ENCODE peak calls at places on chromosomes 12 and 14, in eight cellular contexts. One of them, this sample, is unnamed.

GRCh38 chr12:72267974-72268373 is 4.2 kb upstream of the TRHDE start:
- DNase-seq in HepG2: no peak
- DNase-seq in fibroblast of mammary gland: peak
- DNase-seq in spleen: no peak
- DNase-seq in fibroblast of the aortic adventitia: no peak
- DNase-seq in OCI-LY7: peak
- DNase-seq in ovary: peak
- DNase-seq in testis: no peak
- DNase-seq in this sample: no peak

GRCh38 chr14:69586420-69586819 is 11.7 kb upstream of the CCDC177 start:
- DNase-seq in HepG2: no peak
- DNase-seq in fibroblast of mammary gland: peak
- DNase-seq in spleen: no peak
- DNase-seq in fibroblast of the aortic adventitia: peak
- DNase-seq in OCI-LY7: no peak
- DNase-seq in ovary: no peak
- DNase-seq in testis: no peak
- DNase-seq in this sample: no peak

GRCh38 chr12:120928864-120929652 is 24.9 kb upstream of the SPPL3 start:
- DNase-seq in HepG2: no peak
- DNase-seq in fibroblast of mammary gland: no peak
- DNase-seq in spleen: peak
- DNase-seq in fibroblast of the aortic adventitia: no peak
- DNase-seq in OCI-LY7: no peak
- DNase-seq in ovary: no peak
- DNase-seq in testis: no peak
- DNase-seq in this sample: peak

GRCh38 chr12:106149096-106149784 is 10.5 kb upstream of the NUAK1 start:
- DNase-seq in HepG2: no peak
- DNase-seq in fibroblast of mammary gland: no peak
- DNase-seq in spleen: no peak
- DNase-seq in fibroblast of the aortic adventitia: peak
- DNase-seq in OCI-LY7: peak
- DNase-seq in ovary: peak
- DNase-seq in testis: peak
- DNase-seq in this sample: no peak

GRCh38 chr14:20429801-20430669 is 5.9 kb downstream of the KLHL33 start:
- DNase-seq in HepG2: peak
- DNase-seq in fibroblast of mammary gland: no peak
- DNase-seq in spleen: peak
- DNase-seq in fibroblast of the aortic adventitia: no peak
- DNase-seq in OCI-LY7: no peak
- DNase-seq in ovary: no peak
- DNase-seq in testis: no peak
- DNase-seq in this sample: peak

GRCh38 chr12:121452356-121453021 is 52.6 kb downstream of the RNF34 start:
- DNase-seq in HepG2: no peak
- DNase-seq in fibroblast of mammary gland: no peak
- DNase-seq in spleen: no peak
- DNase-seq in fibroblast of the aortic adventitia: no peak
- DNase-seq in OCI-LY7: no peak
- DNase-seq in ovary: no peak
- DNase-seq in testis: no peak
- DNase-seq in this sample: peak

GRCh38 chr12:92995258-92995905 is 66.3 kb upstream of the EEA1 start:
- DNase-seq in HepG2: no peak
- DNase-seq in fibroblast of mammary gland: no peak
- DNase-seq in spleen: no peak
- DNase-seq in fibroblast of the aortic adventitia: no peak
- DNase-seq in OCI-LY7: peak
- DNase-seq in ovary: no peak
- DNase-seq in testis: no peak
- DNase-seq in this sample: no peak

GRCh38 chr14:20970983-20971704 is 15.9 kb downstream of the RNASE2 start:
- DNase-seq in HepG2: peak
- DNase-seq in fibroblast of mammary gland: peak
- DNase-seq in spleen: peak
- DNase-seq in fibroblast of the aortic adventitia: peak
- DNase-seq in OCI-LY7: peak
- DNase-seq in ovary: peak
- DNase-seq in testis: peak
- DNase-seq in this sample: peak

GRCh38 chr12:132003846-132004245 is 54.1 kb downstream of the EP400 start:
- DNase-seq in HepG2: no peak
- DNase-seq in fibroblast of mammary gland: peak
- DNase-seq in spleen: no peak
- DNase-seq in fibroblast of the aortic adventitia: peak
- DNase-seq in OCI-LY7: no peak
- DNase-seq in ovary: no peak
- DNase-seq in testis: no peak
- DNase-seq in this sample: no peak

GRCh38 chr14:69079188-69079742 is 73.7 kb downstream of the DCAF5 start:
- DNase-seq in HepG2: no peak
- DNase-seq in fibroblast of mammary gland: peak
- DNase-seq in spleen: no peak
- DNase-seq in fibroblast of the aortic adventitia: peak
- DNase-seq in OCI-LY7: no peak
- DNase-seq in ovary: no peak
- DNase-seq in testis: no peak
- DNase-seq in this sample: no peak

GRCh38 chr12:64696065-64696741 is 63.0 kb downstream of the GNS start:
- DNase-seq in HepG2: peak
- DNase-seq in fibroblast of mammary gland: peak
- DNase-seq in spleen: no peak
- DNase-seq in fibroblast of the aortic adventitia: peak
- DNase-seq in OCI-LY7: peak
- DNase-seq in ovary: no peak
- DNase-seq in testis: no peak
- DNase-seq in this sample: no peak
- TF ChIP-seq CTCF in HepG2: peak
- TF ChIP-seq CTCF in fibroblast of mammary gland: peak
- TF ChIP-seq CTCF in spleen: no peak
- TF ChIP-seq CTCF in fibroblast of the aortic adventitia: peak
- TF ChIP-seq CTCF in OCI-LY7: peak
- TF ChIP-seq CTCF in ovary: peak
- TF ChIP-seq CTCF in testis: peak
- TF ChIP-seq CTCF in this sample: peak

DNA sequence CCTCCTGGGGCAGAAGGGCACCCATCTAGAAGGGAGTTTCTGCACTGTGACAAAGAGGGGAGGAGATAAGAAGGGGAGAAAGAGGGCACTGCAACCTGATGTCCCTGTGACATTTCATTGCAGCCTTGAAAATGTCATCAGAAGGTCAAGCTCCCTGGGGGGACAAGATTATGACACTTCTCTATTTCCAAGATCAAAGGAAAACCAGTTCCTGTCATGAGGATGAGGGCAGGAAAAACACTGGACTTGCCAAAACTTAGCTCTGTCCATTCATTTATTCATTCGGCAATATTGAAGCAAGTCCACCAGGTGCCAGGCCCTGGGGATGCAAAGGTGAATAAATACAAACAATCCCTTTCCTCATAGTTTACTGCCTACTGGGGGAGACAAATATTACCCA is 138.4 kb upstream of the CDKN3 start:
- DNase-seq in HepG2: peak
- DNase-seq in fibroblast of mammary gland: no peak
- DNase-seq in spleen: no peak
- DNase-seq in fibroblast of the aortic adventitia: no peak
- DNase-seq in OCI-LY7: no peak
- DNase-seq in ovary: no peak
- DNase-seq in testis: no peak
- DNase-seq in this sample: no peak
- H3K4me3 ChIP-seq in HepG2: no peak
- H3K4me3 ChIP-seq in fibroblast of mammary gland: no peak
- H3K4me3 ChIP-seq in spleen: no peak
- H3K4me3 ChIP-seq in fibroblast of the aortic adventitia: no peak
- H3K4me3 ChIP-seq in OCI-LY7: no peak
- H3K4me3 ChIP-seq in ovary: no peak
- H3K4me3 ChIP-seq in testis: no peak
- H3K4me3 ChIP-seq in this sample: no peak

GRCh38 chr12:15423629-15424028 is 101.3 kb downstream of the PTPRO start:
- DNase-seq in HepG2: no peak
- DNase-seq in fibroblast of mammary gland: peak
- DNase-seq in spleen: no peak
- DNase-seq in fibroblast of the aortic adventitia: peak
- DNase-seq in OCI-LY7: no peak
- DNase-seq in ovary: no peak
- DNase-seq in testis: no peak
- DNase-seq in this sample: no peak

GRCh38 chr12:15427913-15428312 is 105.6 kb downstream of the PTPRO start:
- DNase-seq in HepG2: no peak
- DNase-seq in fibroblast of mammary gland: no peak
- DNase-seq in spleen: no peak
- DNase-seq in fibroblast of the aortic adventitia: no peak
- DNase-seq in OCI-LY7: no peak
- DNase-seq in ovary: no peak
- DNase-seq in testis: no peak
- DNase-seq in this sample: no peak

DNA sequence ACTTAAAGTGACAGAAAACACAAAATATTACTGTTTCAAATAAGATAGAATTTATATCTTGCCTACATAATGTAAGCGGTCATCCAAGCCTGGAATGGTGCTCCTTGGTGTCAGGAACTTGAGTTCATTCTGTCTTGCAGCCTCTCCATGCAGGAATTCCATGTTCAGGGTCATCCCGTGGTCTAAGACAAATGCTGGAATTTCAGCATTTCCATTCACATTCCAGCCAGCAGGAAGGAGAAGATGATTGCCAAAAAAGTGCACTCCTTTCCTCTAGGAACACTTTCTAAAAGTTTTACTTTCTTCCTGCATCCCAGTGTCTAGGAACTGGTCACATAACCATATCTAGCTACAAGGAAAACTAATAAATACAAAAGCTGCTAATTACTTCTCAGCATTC is 106.3 kb downstream of the PTPRO start:
- DNase-seq in HepG2: no peak
- DNase-seq in fibroblast of mammary gland: no peak
- DNase-seq in spleen: no peak
- DNase-seq in fibroblast of the aortic adventitia: peak
- DNase-seq in OCI-LY7: no peak
- DNase-seq in ovary: no peak
- DNase-seq in testis: no peak
- DNase-seq in this sample: no peak
- TF ChIP-seq CTCF in HepG2: no peak
- TF ChIP-seq CTCF in fibroblast of mammary gland: peak
- TF ChIP-seq CTCF in spleen: no peak
- TF ChIP-seq CTCF in fibroblast of the aortic adventitia: no peak
- TF ChIP-seq CTCF in OCI-LY7: no peak
- TF ChIP-seq CTCF in ovary: no peak
- TF ChIP-seq CTCF in testis: no peak
- TF ChIP-seq CTCF in this sample: no peak

GRCh38 chr14:22814373-22814772 is 862 bp downstream of the SLC7A7 start:
- DNase-seq in HepG2: no peak
- DNase-seq in fibroblast of mammary gland: no peak
- DNase-seq in spleen: no peak
- DNase-seq in fibroblast of the aortic adventitia: no peak
- DNase-seq in OCI-LY7: no peak
- DNase-seq in ovary: no peak
- DNase-seq in testis: no peak
- DNase-seq in this sample: no peak

GRCh38 chr14:22812744-22813143 is 2.5 kb downstream of the SLC7A7 start:
- DNase-seq in HepG2: no peak
- DNase-seq in fibroblast of mammary gland: no peak
- DNase-seq in spleen: peak
- DNase-seq in fibroblast of the aortic adventitia: no peak
- DNase-seq in OCI-LY7: peak
- DNase-seq in ovary: no peak
- DNase-seq in testis: no peak
- DNase-seq in this sample: no peak

GRCh38 chr14:22813145-22813544 is 2.1 kb downstream of the SLC7A7 start:
- DNase-seq in HepG2: no peak
- DNase-seq in fibroblast of mammary gland: no peak
- DNase-seq in spleen: peak
- DNase-seq in fibroblast of the aortic adventitia: no peak
- DNase-seq in OCI-LY7: no peak
- DNase-seq in ovary: no peak
- DNase-seq in testis: no peak
- DNase-seq in this sample: no peak

GRCh38 chr14:22811752-22812151 is 3.5 kb downstream of the SLC7A7 start:
- DNase-seq in HepG2: no peak
- DNase-seq in fibroblast of mammary gland: no peak
- DNase-seq in spleen: no peak
- DNase-seq in fibroblast of the aortic adventitia: peak
- DNase-seq in OCI-LY7: peak
- DNase-seq in ovary: no peak
- DNase-seq in testis: no peak
- DNase-seq in this sample: no peak

GRCh38 chr14:22814945-22815713 is at the start of gene SLC7A7:
- DNase-seq in HepG2: no peak
- DNase-seq in fibroblast of mammary gland: no peak
- DNase-seq in spleen: peak
- DNase-seq in fibroblast of the aortic adventitia: peak
- DNase-seq in OCI-LY7: peak
- DNase-seq in ovary: no peak
- DNase-seq in testis: no peak
- DNase-seq in this sample: no peak
- H3K4me3 ChIP-seq in HepG2: no peak
- H3K4me3 ChIP-seq in fibroblast of mammary gland: no peak
- H3K4me3 ChIP-seq in spleen: peak
- H3K4me3 ChIP-seq in fibroblast of the aortic adventitia: peak
- H3K4me3 ChIP-seq in OCI-LY7: peak
- H3K4me3 ChIP-seq in ovary: no peak
- H3K4me3 ChIP-seq in testis: no peak
- H3K4me3 ChIP-seq in this sample: peak

GRCh38 chr12:6915023-6915788 is 826 bp downstream of the ENO2 start:
- DNase-seq in HepG2: no peak
- DNase-seq in fibroblast of mammary gland: no peak
- DNase-seq in spleen: peak
- DNase-seq in fibroblast of the aortic adventitia: no peak
- DNase-seq in OCI-LY7: no peak
- DNase-seq in ovary: no peak
- DNase-seq in testis: no peak
- DNase-seq in this sample: peak
- TF ChIP-seq CTCF in HepG2: no peak
- TF ChIP-seq CTCF in fibroblast of mammary gland: no peak
- TF ChIP-seq CTCF in spleen: no peak
- TF ChIP-seq CTCF in fibroblast of the aortic adventitia: peak
- TF ChIP-seq CTCF in OCI-LY7: no peak
- TF ChIP-seq CTCF in ovary: no peak
- TF ChIP-seq CTCF in testis: no peak
- TF ChIP-seq CTCF in this sample: no peak

This sample was measured in kidney.